ENCODE peak calls at places on chromosome 6, in six cellular contexts. One of them, this sample, is unnamed.

GRCh38 chr6:19999319-20000191 is 162.4 kb downstream of the ID4 start:
- DNase-seq in breast epithelium: no peak
- DNase-seq in GM12878: peak; percentile 25
- DNase-seq in gastrocnemius medialis: no peak
- DNase-seq in ovary: no peak
- DNase-seq in H1: no peak
- DNase-seq in this sample: no peak

GRCh38 chr6:106745824-106746610 is 116.6 kb downstream of the QRSL1 start:
- DNase-seq in H1: no peak
- DNase-seq in breast epithelium: no peak
- DNase-seq in gastrocnemius medialis: no peak
- DNase-seq in GM12878: no peak
- DNase-seq in ovary: no peak
- DNase-seq in this sample: no peak

GRCh38 chr6:77036400-77036799 is 426.9 kb downstream of the HTR1B start:
- DNase-seq in H1: no peak
- DNase-seq in GM12878: no peak
- DNase-seq in ovary: no peak
- DNase-seq in breast epithelium: no peak
- DNase-seq in gastrocnemius medialis: no peak
- DNase-seq in this sample: no peak

GRCh38 chr6:157476797-157477196 is 95.8 kb downstream of the ZDHHC14 start:
- DNase-seq in breast epithelium: no peak
- DNase-seq in H1: no peak
- DNase-seq in GM12878: no peak
- DNase-seq in gastrocnemius medialis: no peak
- DNase-seq in ovary: no peak
- DNase-seq in this sample: no peak

GRCh38 chr6:149834513-149835481 is 29.4 kb downstream of the LRP11 start:
- DNase-seq in H1: peak; percentile 91
- DNase-seq in GM12878: no peak
- DNase-seq in ovary: peak; percentile 64
- DNase-seq in gastrocnemius medialis: peak; percentile 22
- DNase-seq in breast epithelium: peak; percentile 46
- DNase-seq in this sample: peak; percentile 64

GRCh38 chr6:123321020-123321419 is 315.7 kb downstream of the TRDN start:
- DNase-seq in H1: no peak
- DNase-seq in ovary: no peak
- DNase-seq in GM12878: no peak
- DNase-seq in gastrocnemius medialis: no peak
- DNase-seq in breast epithelium: no peak
- DNase-seq in this sample: no peak

GRCh38 chr6:129370268-129370916 is 339.6 kb downstream of the ARHGAP18 start:
- DNase-seq in ovary: peak; percentile 25
- DNase-seq in gastrocnemius medialis: no peak
- DNase-seq in H1: peak; percentile 54
- DNase-seq in GM12878: no peak
- DNase-seq in breast epithelium: peak; percentile 20
- DNase-seq in this sample: peak; percentile 42

GRCh38 chr6:127833336-127833735 is 67.5 kb downstream of the THEMIS start:
- DNase-seq in H1: no peak
- DNase-seq in GM12878: no peak
- DNase-seq in gastrocnemius medialis: no peak
- DNase-seq in ovary: no peak
- DNase-seq in breast epithelium: no peak
- DNase-seq in this sample: no peak

GRCh38 chr6:170093658-170094596 is 197.0 kb downstream of the DLL1 start:
- DNase-seq in ovary: no peak
- DNase-seq in gastrocnemius medialis: no peak
- DNase-seq in GM12878: no peak
- DNase-seq in breast epithelium: no peak
- DNase-seq in H1: peak; percentile 37
- DNase-seq in this sample: no peak

GRCh38 chr6:36984581-36985383 is 1.2 kb downstream of the MTCH1 start:
- DNase-seq in GM12878: no peak
- DNase-seq in breast epithelium: no peak
- DNase-seq in gastrocnemius medialis: peak; percentile 26
- DNase-seq in H1: peak; percentile 67
- DNase-seq in ovary: peak; percentile 73
- DNase-seq in this sample: no peak

GRCh38 chr6:154370545-154370944 is 13.9 kb upstream of the IPCEF1 start:
- DNase-seq in ovary: no peak
- DNase-seq in gastrocnemius medialis: no peak
- DNase-seq in H1: no peak
- DNase-seq in GM12878: no peak
- DNase-seq in breast epithelium: no peak
- DNase-seq in this sample: no peak

DNA sequence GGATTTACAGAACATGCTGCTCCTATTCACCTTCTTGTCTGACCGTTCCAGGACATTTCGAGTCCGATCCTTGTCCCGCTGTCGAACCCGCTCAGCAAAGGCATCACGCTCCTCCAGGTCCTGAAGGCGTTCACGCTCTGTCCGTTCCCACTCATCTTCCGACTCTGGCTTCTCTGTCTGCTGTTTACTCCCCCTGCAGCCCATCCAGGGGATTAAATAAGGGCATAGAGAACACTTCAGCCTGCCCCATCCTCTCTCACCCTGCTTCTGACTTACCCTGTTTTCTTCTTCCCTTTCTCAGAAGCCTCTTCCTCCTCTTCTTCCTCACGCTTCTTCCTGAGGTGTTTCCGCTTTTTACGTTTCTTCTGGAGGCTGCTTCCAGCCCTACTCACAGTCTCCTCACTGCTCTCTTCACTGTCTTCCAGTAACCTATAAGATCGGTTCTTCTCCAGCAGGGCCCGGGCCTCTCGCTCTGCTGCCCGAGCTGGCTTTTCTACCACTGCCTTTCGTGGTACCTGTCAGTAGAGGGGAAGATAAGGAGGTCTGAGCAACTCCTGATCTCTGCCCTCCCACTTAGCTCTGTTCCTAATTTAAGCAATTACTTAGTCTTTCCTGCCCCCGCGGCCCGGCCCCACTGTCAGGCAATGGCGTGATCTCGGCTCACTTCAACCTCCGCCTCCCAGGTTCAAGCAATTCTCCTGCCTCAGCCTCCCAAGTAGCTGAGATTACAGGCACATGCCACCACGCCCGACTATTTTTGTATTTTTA is 1.9 kb downstream of the DHX16 start:
- DNase-seq in H1: no peak
- DNase-seq in ovary: no peak
- DNase-seq in breast epithelium: no peak
- DNase-seq in gastrocnemius medialis: no peak
- DNase-seq in GM12878: no peak
- DNase-seq in this sample: no peak
- TF ChIP-seq CTCF in H1: no peak
- TF ChIP-seq CTCF in ovary: no peak
- TF ChIP-seq CTCF in breast epithelium: no peak
- TF ChIP-seq CTCF in gastrocnemius medialis: no peak
- TF ChIP-seq CTCF in GM12878: no peak
- TF ChIP-seq CTCF in this sample: no peak

GRCh38 chr6:138682722-138683521 is 90.6 kb upstream of the CCDC28A start:
- DNase-seq in breast epithelium: no peak
- DNase-seq in H1: no peak
- DNase-seq in gastrocnemius medialis: no peak
- DNase-seq in ovary: no peak
- DNase-seq in GM12878: no peak
- DNase-seq in this sample: peak; percentile 89
- H3K4me3 ChIP-seq in breast epithelium: no peak overlapping the region
- H3K4me3 ChIP-seq in H1: no peak overlapping the region
- H3K4me3 ChIP-seq in gastrocnemius medialis: no peak overlapping the region
- H3K4me3 ChIP-seq in ovary: no peak overlapping the region
- H3K4me3 ChIP-seq in GM12878: no peak overlapping the region
- H3K4me3 ChIP-seq in this sample: no peak overlapping the region

GRCh38 chr6:53544500-53545308 is at the start of gene GCLC:
- DNase-seq in breast epithelium: peak; percentile 88
- DNase-seq in ovary: peak; percentile 94
- DNase-seq in GM12878: peak; percentile 74
- DNase-seq in gastrocnemius medialis: peak; percentile 93
- DNase-seq in H1: peak; percentile 93
- DNase-seq in this sample: peak; percentile 91
- TF ChIP-seq POLR2A in breast epithelium: peak; percentile 43
- TF ChIP-seq POLR2A in ovary: peak; percentile 91
- TF ChIP-seq POLR2A in GM12878: peak; percentile 84
- TF ChIP-seq POLR2A in gastrocnemius medialis: peak; percentile 93
- TF ChIP-seq POLR2A in H1: peak; percentile 80
- TF ChIP-seq POLR2A in this sample: no peak

DNA sequence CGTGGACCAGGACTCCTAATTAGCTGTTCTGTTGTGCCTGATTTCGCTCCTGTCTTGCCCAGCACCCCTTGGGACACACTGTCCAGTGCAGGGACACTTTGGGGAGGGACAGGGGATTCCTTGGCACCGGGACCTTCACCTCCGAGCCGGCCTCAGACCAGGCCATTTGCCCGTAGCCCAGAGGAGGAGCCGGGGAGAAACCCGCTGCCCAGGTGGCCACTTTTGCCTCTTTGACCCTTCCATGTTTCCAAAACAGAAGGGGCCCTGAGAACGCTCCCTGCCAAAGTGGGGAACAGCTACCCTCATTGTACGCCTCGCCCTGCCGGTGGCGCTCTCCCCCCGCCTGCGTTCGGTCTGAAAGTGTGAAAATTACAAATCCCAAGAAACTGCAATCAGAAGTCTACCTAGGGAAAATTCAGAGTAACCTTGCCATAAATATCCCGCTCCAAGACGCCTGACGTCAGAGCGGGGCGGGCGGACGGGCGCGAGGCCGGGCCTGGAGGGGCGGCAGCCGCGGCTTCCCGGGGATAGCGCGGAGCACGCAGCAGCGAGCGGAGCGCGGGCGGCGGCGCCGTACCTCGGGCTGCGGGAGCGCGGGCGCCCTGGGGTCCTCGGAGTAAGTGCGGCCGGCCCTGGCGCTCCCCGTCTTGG is at the start of gene DAAM2:
- DNase-seq in breast epithelium: peak; percentile 32
- DNase-seq in GM12878: no peak
- DNase-seq in gastrocnemius medialis: peak; percentile 47
- DNase-seq in ovary: peak; percentile 81
- DNase-seq in H1: peak; percentile 75
- DNase-seq in this sample: peak; percentile 92
- TF ChIP-seq CTCF in breast epithelium: no peak
- TF ChIP-seq CTCF in GM12878: no peak
- TF ChIP-seq CTCF in gastrocnemius medialis: peak; percentile 13
- TF ChIP-seq CTCF in ovary: no peak
- TF ChIP-seq CTCF in H1: peak; percentile 10
- TF ChIP-seq CTCF in this sample: no peak

DNA sequence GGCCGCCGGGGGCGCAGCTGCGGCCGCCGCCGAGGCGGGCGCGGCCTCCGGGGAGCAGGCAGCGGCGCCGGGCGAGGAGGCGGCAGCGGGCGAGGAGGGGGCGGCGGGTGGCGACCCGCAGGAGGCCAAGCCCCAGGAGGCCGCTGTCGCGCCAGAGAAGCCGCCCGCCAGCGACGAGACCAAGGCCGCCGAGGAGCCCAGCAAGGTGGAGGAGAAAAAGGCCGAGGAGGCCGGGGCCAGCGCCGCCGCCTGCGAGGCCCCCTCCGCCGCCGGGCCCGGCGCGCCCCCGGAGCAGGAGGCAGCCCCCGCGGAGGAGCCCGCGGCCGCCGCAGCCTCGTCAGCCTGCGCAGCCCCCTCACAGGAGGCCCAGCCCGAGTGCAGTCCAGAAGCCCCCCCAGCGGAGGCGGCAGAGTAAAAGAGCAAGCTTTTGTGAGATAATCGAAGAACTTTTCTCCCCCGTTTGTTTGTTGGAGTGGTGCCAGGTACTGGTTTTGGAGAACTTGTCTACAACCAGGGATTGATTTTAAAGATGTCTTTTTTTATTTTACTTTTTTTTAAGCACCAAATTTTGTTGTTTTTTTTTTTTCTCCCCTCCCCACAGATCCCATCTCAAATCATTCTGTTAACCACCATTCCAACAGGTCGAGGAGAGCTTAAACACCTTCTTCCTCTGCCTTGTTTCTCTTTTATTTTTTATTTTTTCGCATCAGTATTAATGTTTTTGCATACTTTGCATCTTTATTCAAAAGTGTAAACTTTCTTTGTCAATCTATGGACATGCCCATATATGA is 3.2 kb downstream of the MARCKS start:
- DNase-seq in H1: no peak
- DNase-seq in gastrocnemius medialis: no peak
- DNase-seq in breast epithelium: peak; percentile 40
- DNase-seq in ovary: peak; percentile 63
- DNase-seq in GM12878: no peak
- DNase-seq in this sample: no peak
- H3K4me3 ChIP-seq in H1: no peak overlapping the region
- H3K4me3 ChIP-seq in gastrocnemius medialis: peak overlapping the region; percentile 94
- H3K4me3 ChIP-seq in breast epithelium: peak overlapping the region; percentile 80
- H3K4me3 ChIP-seq in ovary: peak overlapping the region; percentile 72
- H3K4me3 ChIP-seq in GM12878: peak overlapping the region; percentile 57
- H3K4me3 ChIP-seq in this sample: peak overlapping the region; percentile 78

GRCh38 chr6:95804847-95805541 is 210.8 kb upstream of the FUT9 start:
- DNase-seq in gastrocnemius medialis: no peak
- DNase-seq in H1: no peak
- DNase-seq in ovary: no peak
- DNase-seq in breast epithelium: no peak
- DNase-seq in GM12878: no peak
- DNase-seq in this sample: no peak

GRCh38 chr6:95797054-95797453 is 218.7 kb upstream of the FUT9 start:
- DNase-seq in breast epithelium: no peak
- DNase-seq in gastrocnemius medialis: no peak
- DNase-seq in ovary: no peak
- DNase-seq in H1: no peak
- DNase-seq in GM12878: no peak
- DNase-seq in this sample: no peak

GRCh38 chr6:95805699-95806098 is 210.1 kb upstream of the FUT9 start:
- DNase-seq in ovary: no peak
- DNase-seq in gastrocnemius medialis: no peak
- DNase-seq in breast epithelium: no peak
- DNase-seq in H1: no peak
- DNase-seq in GM12878: no peak
- DNase-seq in this sample: no peak

GRCh38 chr6:95803889-95804288 is 211.9 kb upstream of the FUT9 start:
- DNase-seq in breast epithelium: no peak
- DNase-seq in ovary: no peak
- DNase-seq in GM12878: no peak
- DNase-seq in gastrocnemius medialis: no peak
- DNase-seq in H1: no peak
- DNase-seq in this sample: no peak

GRCh38 chr6:95802978-95803377 is 212.8 kb upstream of the FUT9 start:
- DNase-seq in breast epithelium: no peak
- DNase-seq in ovary: no peak
- DNase-seq in gastrocnemius medialis: no peak
- DNase-seq in GM12878: no peak
- DNase-seq in H1: no peak
- DNase-seq in this sample: no peak
- TF ChIP-seq POLR2A in breast epithelium: no peak
- TF ChIP-seq POLR2A in ovary: no peak
- TF ChIP-seq POLR2A in gastrocnemius medialis: no peak
- TF ChIP-seq POLR2A in GM12878: no peak
- TF ChIP-seq POLR2A in H1: no peak
- TF ChIP-seq POLR2A in this sample: no peak

This sample was measured in lower leg skin.